ENCODE peak calls at places on chromosomes 12 and 14, in four cellular contexts. I is mesendoderm, T is H9, K is H1. N is an unnamed sample.

GRCh38 chr14:61514006-61514830 is 181.1 kb upstream of the HIF1A start:
- DNase-seq in K (no peak), I (no peak), T (no peak), N (peak)

GRCh38 chr14:98369344-98369743 is 902.7 kb downstream of the BCL11B start:
- DNase-seq in T (no peak), I (no peak), K (no peak), N (no peak)

GRCh38 chr12:111309584-111309983 is 59.3 kb downstream of the PHETA1 start:
- DNase-seq in K (no peak), T (no peak), I (no peak), N (no peak)

GRCh38 chr12:106774808-106775524 is 484 bp downstream of the RIC8B start:
- DNase-seq in I (no peak), T (no peak), K (no peak), N (no peak)

GRCh38 chr12:15045451-15045850 is 72.6 kb downstream of the PDE6H start:
- DNase-seq in T (no peak), K (no peak), I (no peak), N (no peak)

GRCh38 chr14:55807992-55808391 is 228.0 kb downstream of the KTN1 start:
- DNase-seq in K (no peak), I (no peak), T (no peak), N (no peak)

GRCh38 chr12:2902287-2902880 is 11.7 kb downstream of the TULP3 start:
- DNase-seq in K (no peak), I (peak), T (no peak), N (peak)

GRCh38 chr14:90647469-90647868 is 168.8 kb downstream of the TTC7B start:
- DNase-seq in T (no peak), K (no peak), I (no peak), N (no peak)

GRCh38 chr12:1896964-1897363 is 21.5 kb downstream of the CACNA2D4 start:
- DNase-seq in T (no peak), K (no peak), I (no peak), N (no peak)

GRCh38 chr12:10716704-10717315 is 6.3 kb downstream of the YBX3 start:
- DNase-seq in T (peak), I (peak), K (no peak), N (peak)

GRCh38 chr14:71739273-71739990 is 192.8 kb upstream of the RGS6 start:
- DNase-seq in I (peak), T (peak), K (no peak), N (peak)

GRCh38 chr14:23513005-23513412 is 38.6 kb downstream of the ZFHX2 start:
- DNase-seq in I (no peak), T (no peak), K (no peak), N (no peak)

GRCh38 chr14:91048676-91049075 is 11.8 kb downstream of the RPS6KA5 start:
- DNase-seq in K (no peak), I (no peak), T (no peak), N (no peak)

GRCh38 chr12:68565391-68565903 is 45.3 kb upstream of the RAP1B start:
- DNase-seq in T (no peak), I (no peak), K (no peak), N (peak)

GRCh38 chr14:60981626-60982455 is 796 bp downstream of the SLC38A6 start:
- DNase-seq in K (no peak), I (peak), T (no peak), N (peak)

GRCh38 chr14:57209561-57209960 is 59.1 kb downstream of the EXOC5 start:
- DNase-seq in K (no peak), T (no peak), I (no peak), N (peak)

GRCh38 chr12:64745259-64745807 is 13.9 kb downstream of the GNS start:
- DNase-seq in I (no peak), K (no peak), T (no peak), N (no peak)

GRCh38 chr12:130879212-130879686 is 7.4 kb downstream of the RAN start:
- DNase-seq in I (no peak), T (no peak), K (no peak), N (no peak)

GRCh38 chr14:24436355-24437019 is 6.1 kb downstream of the SDR39U1 start:
- DNase-seq in I (peak), K (no peak), T (no peak), N (peak)

GRCh38 chr14:74836251-74836957 is 39.5 kb downstream of the PROX2 start:
- DNase-seq in T (no peak), K (no peak), I (no peak), N (peak)

GRCh38 chr12:65443038-65443437 is 164.6 kb downstream of the MSRB3 start:
- DNase-seq in I (no peak), T (no peak), K (no peak), N (no peak)

GRCh38 chr12:43602738-43603137 is 50.7 kb upstream of the ADAMTS20 start:
- DNase-seq in T (no peak), K (no peak), I (no peak), N (no peak)
- H3K56ac ChIP-seq in T (no peak), K (no peak), I (no peak), N (no peak)

DNA sequence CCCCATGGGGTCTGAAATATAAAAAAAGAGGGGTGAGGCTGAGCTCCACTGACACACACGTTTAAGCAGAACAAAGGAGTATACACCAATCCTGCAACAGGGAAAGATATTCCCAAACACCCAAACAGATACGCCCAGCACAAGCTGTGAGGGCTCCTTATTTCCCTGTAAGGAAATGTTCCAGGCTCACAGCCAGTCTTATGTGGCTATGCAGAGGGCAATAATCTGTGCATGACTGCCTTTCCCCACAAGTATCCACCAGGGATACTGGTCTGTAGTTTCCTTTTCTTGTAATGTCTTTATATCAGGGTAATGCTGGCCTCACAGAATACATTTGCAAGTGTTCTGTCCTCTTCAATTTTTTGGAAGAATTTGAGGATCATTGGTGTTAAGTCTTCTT is 141.7 kb upstream of the DAAM1 start:
- DNase-seq in T (no peak), K (no peak), I (no peak), N (no peak)
- H3K56ac ChIP-seq in T (no peak), K (no peak), I (no peak), N (no peak)

GRCh38 chr14:102793531-102794328 is 16.5 kb downstream of the TRAF3 start:
- DNase-seq in I (no peak), T (no peak), K (no peak), N (no peak)
- H3K56ac ChIP-seq in I (no peak), T (no peak), K (no peak), N (no peak)

GRCh38 chr12:109968032-109968420 is 28.1 kb downstream of the GIT2 start:
- DNase-seq in K (no peak), T (no peak), I (no peak), N (no peak)
- H3K56ac ChIP-seq in K (no peak), T (no peak), I (no peak), N (no peak)

DNA sequence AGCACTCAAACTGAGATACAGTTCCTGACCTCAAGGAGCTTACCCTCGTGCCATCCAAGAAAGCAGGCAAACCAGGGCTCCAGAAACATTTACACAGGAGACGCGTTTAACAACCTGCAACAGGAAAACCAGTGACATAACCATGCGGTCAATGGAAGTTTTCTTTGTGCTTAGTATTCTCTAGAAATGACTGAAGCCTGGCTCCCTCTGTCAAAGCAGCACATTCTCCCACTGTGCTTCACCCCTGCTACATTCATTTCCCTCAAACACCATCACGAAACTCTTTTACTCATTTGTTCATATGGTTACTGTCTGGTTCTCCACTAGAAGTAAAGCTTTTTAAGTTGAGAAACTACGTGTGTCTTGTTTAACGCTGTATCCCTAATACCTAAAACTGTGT is 161.3 kb upstream of the CCND2 start:
- DNase-seq in T (no peak), I (no peak), K (no peak), N (no peak)
- H3K56ac ChIP-seq in T (no peak), I (no peak), K (no peak), N (no peak)

GRCh38 chr12:123365141-123365917 is 682 bp upstream of the SBNO1 start:
- DNase-seq in T (peak), K (peak), I (peak), N (peak)

GRCh38 chr12:123369209-123369608 is 4.6 kb upstream of the SBNO1 start:
- DNase-seq in K (no peak), T (no peak), I (no peak), N (no peak)

GRCh38 chr12:123363743-123364531 is 710 bp downstream of the SBNO1 start:
- DNase-seq in K (no peak), T (peak), I (peak), N (no peak)

GRCh38 chr12:123364532-123365140 is at the start of gene SBNO1:
- DNase-seq in T (peak), I (peak), K (peak), N (peak)

GRCh38 chr12:123367511-123367910 is 2.9 kb upstream of the SBNO1 start:
- DNase-seq in I (no peak), T (no peak), K (no peak), N (no peak)
- H3K56ac ChIP-seq in I (no peak), T (no peak), K (no peak), N (no peak)

GRCh38 chr14:37202265-37202664 is 4.5 kb downstream of the MIPOL1 start:
- DNase-seq in I (no peak), T (no peak), K (no peak), N (peak)
- H3K56ac ChIP-seq in I (no peak), T (no peak), K (no peak), N (no peak)

DNA sequence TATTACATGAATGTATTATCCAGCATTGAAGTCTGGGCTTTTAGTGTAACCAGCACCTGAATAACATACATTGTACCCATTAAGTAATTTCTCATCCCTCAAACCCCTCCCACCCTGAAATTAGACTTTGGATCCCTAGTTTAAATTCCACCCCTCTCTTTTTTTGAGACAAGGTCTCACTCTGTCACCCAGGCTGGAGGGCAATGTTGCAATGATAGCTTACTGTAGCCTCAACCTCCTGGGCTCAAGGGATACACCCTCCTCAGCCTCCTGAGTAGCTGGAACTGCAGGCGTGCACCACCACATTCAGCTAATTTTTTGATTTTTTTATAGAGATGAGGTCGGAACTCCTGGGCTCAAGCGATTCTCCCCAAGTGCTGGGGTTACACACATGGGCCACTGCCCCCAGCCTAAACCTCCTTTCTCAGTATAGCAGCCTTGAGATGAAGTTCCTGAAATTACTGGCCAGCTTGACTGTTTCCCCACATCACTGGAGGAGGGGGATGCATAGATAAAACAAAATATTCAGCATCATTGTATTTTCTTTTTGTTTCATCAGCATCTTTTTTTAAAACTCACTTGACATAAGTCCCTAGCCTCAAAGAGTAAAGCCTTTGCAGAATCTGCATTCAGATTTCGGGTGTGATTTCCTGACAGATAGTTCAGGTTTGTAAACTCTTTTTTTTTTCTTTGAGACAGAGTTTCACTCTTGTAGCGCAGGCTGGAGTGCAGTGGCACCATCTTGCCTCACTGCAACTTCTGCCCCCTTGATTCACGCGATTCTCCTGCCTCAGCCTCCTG is 7.0 kb downstream of the PTPN11 start:
- DNase-seq in T (no peak), K (no peak), I (no peak), N (no peak)
- H3K56ac ChIP-seq in T (no peak), K (no peak), I (no peak), N (no peak)